ENCODE peak calls at places on chromosomes 4 and X, in seven cellular contexts. One of them, this sample, is unnamed.

GRCh38 chr4:151786158-151786495 is 25.3 kb upstream of the GATB start:
- DNase-seq in left lung: no peak
- DNase-seq in A673: no peak
- DNase-seq in uterus: no peak
- DNase-seq in right lobe of liver: no peak
- DNase-seq in suprapubic skin: no peak
- DNase-seq in cardiac muscle cell: no peak
- DNase-seq in this sample: no peak

GRCh38 chr4:83772680-83773079 is 236.8 kb downstream of the GPAT3 start:
- DNase-seq in left lung: no peak
- DNase-seq in A673: peak; percentile 31
- DNase-seq in uterus: no peak
- DNase-seq in right lobe of liver: no peak
- DNase-seq in suprapubic skin: no peak
- DNase-seq in cardiac muscle cell: no peak
- DNase-seq in this sample: no peak

GRCh38 chr4:114108869-114109268 is 129.4 kb upstream of the ARSJ start:
- DNase-seq in left lung: no peak
- DNase-seq in A673: peak; percentile 39
- DNase-seq in uterus: no peak
- DNase-seq in right lobe of liver: no peak
- DNase-seq in suprapubic skin: no peak
- DNase-seq in cardiac muscle cell: no peak
- DNase-seq in this sample: no peak

GRCh38 chr4:90419124-90419711 is 292.0 kb downstream of the CCSER1 start:
- DNase-seq in left lung: no peak
- DNase-seq in A673: peak; percentile 42
- DNase-seq in uterus: no peak
- DNase-seq in right lobe of liver: no peak
- DNase-seq in suprapubic skin: no peak
- DNase-seq in cardiac muscle cell: peak; percentile 15
- DNase-seq in this sample: no peak

GRCh38 chr4:145935253-145936141 is 3.1 kb downstream of the ZNF827 start:
- DNase-seq in left lung: peak; percentile 54
- DNase-seq in A673: no peak
- DNase-seq in uterus: peak; percentile 36
- DNase-seq in right lobe of liver: no peak
- DNase-seq in suprapubic skin: no peak
- DNase-seq in cardiac muscle cell: peak; percentile 75
- DNase-seq in this sample: no peak

GRCh38 chrX:18674417-18674787 is 2.5 kb upstream of the RS1 start:
- DNase-seq in left lung: no peak
- DNase-seq in A673: no peak
- DNase-seq in uterus: no peak
- DNase-seq in right lobe of liver: peak; percentile 69
- DNase-seq in suprapubic skin: peak; percentile 67
- DNase-seq in cardiac muscle cell: no peak
- DNase-seq in this sample: peak; percentile 41

GRCh38 chr4:148376151-148376550 is 66.1 kb downstream of the NR3C2 start:
- DNase-seq in left lung: peak; percentile 36
- DNase-seq in A673: peak; percentile 54
- DNase-seq in uterus: peak; percentile 22
- DNase-seq in right lobe of liver: no peak
- DNase-seq in suprapubic skin: no peak
- DNase-seq in cardiac muscle cell: no peak
- DNase-seq in this sample: no peak

GRCh38 chr4:148649669-148650331 is 207.6 kb upstream of the NR3C2 start:
- DNase-seq in left lung: no peak
- DNase-seq in A673: peak; percentile 3
- DNase-seq in uterus: no peak
- DNase-seq in right lobe of liver: no peak
- DNase-seq in suprapubic skin: no peak
- DNase-seq in cardiac muscle cell: no peak
- DNase-seq in this sample: no peak

GRCh38 chr4:186740822-186741221 is 17.2 kb upstream of the FAT1 start:
- DNase-seq in left lung: no peak
- DNase-seq in A673: no peak
- DNase-seq in uterus: no peak
- DNase-seq in right lobe of liver: no peak
- DNase-seq in suprapubic skin: no peak
- DNase-seq in cardiac muscle cell: no peak
- DNase-seq in this sample: no peak

GRCh38 chr4:73729534-73730165 is 10.7 kb upstream of the CXCL8 start:
- DNase-seq in left lung: peak; percentile 56
- DNase-seq in A673: peak; percentile 63
- DNase-seq in uterus: peak; percentile 57
- DNase-seq in right lobe of liver: no peak
- DNase-seq in suprapubic skin: peak; percentile 76
- DNase-seq in cardiac muscle cell: peak; percentile 66
- DNase-seq in this sample: peak; percentile 68

GRCh38 chr4:71487324-71487677 is 148.5 kb downstream of the SLC4A4 start:
- DNase-seq in left lung: no peak
- DNase-seq in A673: no peak
- DNase-seq in uterus: no peak
- DNase-seq in right lobe of liver: no peak
- DNase-seq in suprapubic skin: no peak
- DNase-seq in cardiac muscle cell: peak; percentile 50
- DNase-seq in this sample: peak; percentile 16

GRCh38 chr4:76430519-76431388 is 4.3 kb upstream of the SHROOM3 start:
- DNase-seq in left lung: no peak
- DNase-seq in A673: peak; percentile 59
- DNase-seq in uterus: no peak
- DNase-seq in right lobe of liver: no peak
- DNase-seq in suprapubic skin: no peak
- DNase-seq in cardiac muscle cell: peak; percentile 69
- DNase-seq in this sample: no peak

GRCh38 chr4:85399270-85399669 is 75.7 kb upstream of the ARHGAP24 start:
- DNase-seq in left lung: no peak
- DNase-seq in A673: no peak
- DNase-seq in uterus: no peak
- DNase-seq in right lobe of liver: no peak
- DNase-seq in suprapubic skin: no peak
- DNase-seq in cardiac muscle cell: no peak
- DNase-seq in this sample: no peak

GRCh38 chr4:157172011-157172410 is 48.5 kb upstream of the GRIA2 start:
- DNase-seq in left lung: no peak
- DNase-seq in A673: peak; percentile 28
- DNase-seq in uterus: no peak
- DNase-seq in right lobe of liver: no peak
- DNase-seq in suprapubic skin: no peak
- DNase-seq in cardiac muscle cell: no peak
- DNase-seq in this sample: no peak

GRCh38 chr4:38785041-38785790 is 2.4 kb upstream of the TLR10 start:
- DNase-seq in left lung: no peak
- DNase-seq in A673: no peak
- DNase-seq in uterus: no peak
- DNase-seq in right lobe of liver: no peak
- DNase-seq in suprapubic skin: no peak
- DNase-seq in cardiac muscle cell: no peak
- DNase-seq in this sample: no peak

GRCh38 chr4:174066806-174067205 is 216.7 kb downstream of the FBXO8 start:
- DNase-seq in left lung: no peak
- DNase-seq in A673: no peak
- DNase-seq in uterus: no peak
- DNase-seq in right lobe of liver: no peak
- DNase-seq in suprapubic skin: no peak
- DNase-seq in cardiac muscle cell: no peak
- DNase-seq in this sample: no peak

GRCh38 chr4:18033111-18034085 is 11.8 kb upstream of the LCORL start:
- DNase-seq in left lung: no peak
- DNase-seq in A673: no peak
- DNase-seq in uterus: no peak
- DNase-seq in right lobe of liver: no peak
- DNase-seq in suprapubic skin: no peak
- DNase-seq in cardiac muscle cell: no peak
- DNase-seq in this sample: no peak

GRCh38 chrX:11722304-11722703 is 35.7 kb upstream of the MSL3 start:
- DNase-seq in left lung: no peak
- DNase-seq in A673: no peak
- DNase-seq in uterus: no peak
- DNase-seq in right lobe of liver: no peak
- DNase-seq in suprapubic skin: no peak
- DNase-seq in cardiac muscle cell: no peak
- DNase-seq in this sample: no peak
- H3K4me3 ChIP-seq in left lung: no peak overlapping the region
- H3K4me3 ChIP-seq in A673: no peak overlapping the region
- H3K4me3 ChIP-seq in uterus: no peak overlapping the region
- H3K4me3 ChIP-seq in right lobe of liver: no peak overlapping the region
- H3K4me3 ChIP-seq in suprapubic skin: no peak overlapping the region
- H3K4me3 ChIP-seq in cardiac muscle cell: no peak overlapping the region
- H3K4me3 ChIP-seq in this sample: no peak overlapping the region

GRCh38 chrX:71068052-71068918 is at the start of gene SNX12:
- DNase-seq in left lung: peak; percentile 93
- DNase-seq in A673: peak; percentile 94
- DNase-seq in uterus: peak; percentile 92
- DNase-seq in right lobe of liver: peak; percentile 93
- DNase-seq in suprapubic skin: peak; percentile 93
- DNase-seq in cardiac muscle cell: peak; percentile 90
- DNase-seq in this sample: peak; percentile 90
- TF ChIP-seq CTCF in left lung: no peak
- TF ChIP-seq CTCF in A673: no peak
- TF ChIP-seq CTCF in uterus: no peak
- TF ChIP-seq CTCF in right lobe of liver: no peak
- TF ChIP-seq CTCF in suprapubic skin: no peak
- TF ChIP-seq CTCF in cardiac muscle cell: no peak
- TF ChIP-seq CTCF in this sample: no peak

GRCh38 chr4:99201687-99202086 is 17.4 kb downstream of the ADH6 start:
- DNase-seq in left lung: no peak
- DNase-seq in A673: no peak
- DNase-seq in uterus: no peak
- DNase-seq in right lobe of liver: no peak
- DNase-seq in suprapubic skin: no peak
- DNase-seq in cardiac muscle cell: no peak
- DNase-seq in this sample: no peak
- H3K4me1 ChIP-seq in left lung: peaks cover 20% of the 10 kb centered on the region
- H3K4me1 ChIP-seq in A673: peaks cover 18% of the 10 kb centered on the region
- H3K4me1 ChIP-seq in uterus: peaks cover 16% of the 10 kb centered on the region
- H3K4me1 ChIP-seq in right lobe of liver: no peaks in the 10 kb centered on the region
- H3K4me1 ChIP-seq in suprapubic skin: peaks cover 33% of the 10 kb centered on the region
- H3K4me1 ChIP-seq in cardiac muscle cell: no peaks in the 10 kb centered on the region
- H3K4me1 ChIP-seq in this sample: no peaks in the 10 kb centered on the region

GRCh38 chrX:101409043-101409442 is 1.0 kb downstream of the HNRNPH2 start:
- DNase-seq in left lung: no peak
- DNase-seq in A673: no peak
- DNase-seq in uterus: no peak
- DNase-seq in right lobe of liver: no peak
- DNase-seq in suprapubic skin: no peak
- DNase-seq in cardiac muscle cell: no peak
- DNase-seq in this sample: no peak
- H3K4me3 ChIP-seq in left lung: peak overlapping the region; percentile 31
- H3K4me3 ChIP-seq in A673: peak overlapping the region; percentile 80
- H3K4me3 ChIP-seq in uterus: peak overlapping the region; percentile 52
- H3K4me3 ChIP-seq in right lobe of liver: peak overlapping the region; percentile 56
- H3K4me3 ChIP-seq in suprapubic skin: peak overlapping the region; percentile 60
- H3K4me3 ChIP-seq in cardiac muscle cell: peak overlapping the region; percentile 60
- H3K4me3 ChIP-seq in this sample: peak overlapping the region; percentile 56

This sample was measured in pancreas.